ENCODE peak calls at places on chromosome 1, in eight cellular contexts. B is cardiac muscle cell; N is HCT116; F is pancreas; Z is thoracic aorta; Y is CD8-positive, alpha-beta memory T cell; P is mucosa of descending colon; I is endodermal cell. L is an unnamed sample.
A peak's percentile ranks its signal among the peaks of the same experiment; 100 is the strongest.

GRCh38 chr1:40435876-40436275 is 14.4 kb upstream of the ZFP69B start:
- DNase-seq in P (no peak), N (no peak), B (peak; percentile 33), I (no peak), F (no peak), Y (no peak), Z (no peak), L (no peak)

GRCh38 chr1:46173361-46173856 is 1.5 kb upstream of the TSPAN1 start:
- DNase-seq in N (no peak), B (no peak), Y (no peak), P (no peak), F (peak; percentile 15), Z (no peak), I (peak; percentile 59), L (no peak)

GRCh38 chr1:76501576-76502219 is 365.6 kb upstream of the ST6GALNAC5 start:
- DNase-seq in I (peak; percentile 58), P (no peak), B (no peak), Z (no peak), Y (no peak), F (no peak), N (no peak), L (no peak)

GRCh38 chr1:87951852-87952251 is 623.2 kb downstream of the LMO4 start:
- DNase-seq in Z (no peak), P (no peak), Y (no peak), I (no peak), F (no peak), B (no peak), N (no peak), L (no peak)

GRCh38 chr1:225746361-225747179 is 31.1 kb upstream of the SRP9 start:
- DNase-seq in Y (no peak), P (peak; percentile 70), I (peak; percentile 98), N (peak; percentile 51), F (peak; percentile 77), B (peak; percentile 92), Z (peak; percentile 39), L (peak; percentile 67)

GRCh38 chr1:230232352-230232751 is 165.3 kb downstream of the GALNT2 start:
- DNase-seq in F (no peak), Y (no peak), B (peak; percentile 54), P (no peak), N (no peak), I (peak; percentile 73), Z (no peak), L (no peak)

GRCh38 chr1:9315411-9316079 is 22.9 kb downstream of the SPSB1 start:
- DNase-seq in B (peak; percentile 18), N (no peak), P (peak; percentile 31), Y (no peak), Z (no peak), I (no peak), F (no peak), L (no peak)

GRCh38 chr1:245156736-245157505 is 2.1 kb downstream of the KIF26B start:
- DNase-seq in I (peak; percentile 76), P (no peak), Y (no peak), B (peak; percentile 53), Z (no peak), F (no peak), N (no peak), L (no peak)

GRCh38 chr1:40818264-40818961 is 34.8 kb downstream of the KCNQ4 start:
- DNase-seq in I (peak; percentile 98), N (no peak), Z (no peak), F (peak; percentile 70), B (peak; percentile 50), P (peak; percentile 89), Y (peak; percentile 87), L (peak; percentile 41)

GRCh38 chr1:117105003-117105402 is 16.5 kb downstream of the TRIM45 start:
- DNase-seq in N (no peak), Y (no peak), P (no peak), Z (no peak), F (no peak), B (no peak), I (no peak), L (no peak)

GRCh38 chr1:2868571-2868970 is 67.1 kb upstream of the TTC34 start:
- DNase-seq in B (no peak), Y (no peak), N (no peak), I (no peak), F (no peak), P (no peak), Z (no peak), L (no peak)

GRCh38 chr1:165057956-165058355 is 298.6 kb downstream of the LMX1A start:
- DNase-seq in B (no peak), F (no peak), Y (no peak), Z (no peak), I (no peak), N (no peak), P (no peak), L (no peak)

GRCh38 chr1:98325646-98326441 is 335.7 kb upstream of the SNX7 start:
- DNase-seq in P (peak; percentile 34), Z (peak; percentile 90), F (peak; percentile 58), N (peak; percentile 57), Y (no peak), B (peak; percentile 92), I (no peak), L (peak; percentile 34)

GRCh38 chr1:163170331-163170730 is 32.4 kb downstream of the RGS5 start:
- DNase-seq in N (no peak), F (no peak), Z (no peak), Y (no peak), I (no peak), B (peak; percentile 61), P (no peak), L (no peak)

GRCh38 chr1:54581621-54582035 is 33.6 kb downstream of the ACOT11 start:
- DNase-seq in B (peak; percentile 92), P (peak; percentile 91), Z (peak; percentile 90), I (peak; percentile 66), Y (no peak), F (peak; percentile 91), N (peak; percentile 29), L (peak; percentile 96)

GRCh38 chr1:47683402-47683801 is 245.6 kb downstream of the FOXD2 start:
- DNase-seq in P (no peak), B (no peak), I (no peak), Y (no peak), Z (no peak), N (no peak), F (no peak), L (no peak)
- H3K4me1 ChIP-seq in P (no peaks in the 10 kb centered on the region), B (peaks cover 18% of the 10 kb centered on the region), I (peaks cover 16% of the 10 kb centered on the region), Y (no peaks in the 10 kb centered on the region), Z (peaks cover 45% of the 10 kb centered on the region), N (no peaks in the 10 kb centered on the region), F (no peaks in the 10 kb centered on the region), L (no peaks in the 10 kb centered on the region)

GRCh38 chr1:111851552-111851951 is 95.9 kb downstream of the DDX20 start:
- DNase-seq in P (no peak), N (no peak), Z (no peak), I (peak; percentile 67), F (no peak), Y (no peak), B (no peak), L (no peak)

GRCh38 chr1:111857251-111857651 is 101.5 kb downstream of the DDX20 start:
- DNase-seq in B (no peak), Y (no peak), I (no peak), N (no peak), F (no peak), P (no peak), Z (no peak), L (no peak)

GRCh38 chr1:111852216-111852615 is 96.5 kb downstream of the DDX20 start:
- DNase-seq in I (no peak), Z (no peak), N (no peak), P (no peak), Y (no peak), F (no peak), B (no peak), L (no peak)

GRCh38 chr1:111855260-111855659 is 99.6 kb downstream of the DDX20 start:
- DNase-seq in Y (no peak), N (no peak), F (no peak), P (no peak), I (peak; percentile 73), B (no peak), Z (no peak), L (no peak)

DNA sequence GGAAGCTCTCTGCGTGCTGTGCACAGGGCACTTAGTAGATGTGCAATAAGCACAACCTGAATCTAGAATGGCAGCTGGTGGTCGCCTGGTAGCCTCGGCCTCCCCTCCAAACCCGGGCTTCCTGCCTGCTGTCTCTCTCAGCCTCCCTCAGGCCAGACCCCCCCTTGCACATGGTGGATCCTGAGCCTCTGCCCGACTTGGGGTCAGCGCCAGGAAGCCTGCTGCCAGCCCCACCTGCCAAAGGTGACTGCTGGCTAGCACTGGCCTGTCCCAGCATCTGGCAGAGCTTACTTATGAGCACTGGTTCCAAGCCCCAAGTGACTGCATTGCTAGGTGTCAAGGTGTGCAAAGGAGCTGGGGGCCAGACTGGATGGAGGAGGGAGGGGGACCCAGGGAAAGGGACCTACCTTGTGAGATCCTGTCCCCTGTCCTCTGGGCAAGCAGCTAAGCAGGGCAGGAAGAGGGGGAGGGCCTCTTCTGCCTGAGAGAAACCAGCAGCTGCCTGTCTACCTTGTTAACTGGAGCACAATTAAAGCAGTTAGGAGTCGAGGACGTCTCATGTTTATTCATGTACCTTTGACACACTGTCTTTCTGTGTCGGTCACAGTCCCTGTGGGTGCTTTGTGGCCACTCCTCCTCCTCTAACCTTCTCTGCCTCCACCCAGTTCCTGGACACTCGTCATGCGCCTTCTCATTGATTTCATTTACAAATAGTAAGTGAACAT is 100.9 kb downstream of the DDX20 start:
- DNase-seq in F (no peak), N (no peak), Y (no peak), B (no peak), Z (no peak), I (peak; percentile 68), P (no peak), L (no peak)
- H3K4me3 ChIP-seq in F (no peak overlapping the region), N (no peak overlapping the region), Y (no peak overlapping the region), B (no peak overlapping the region), Z (no peak overlapping the region), I (no peak overlapping the region), P (no peak overlapping the region), L (no peak overlapping the region)

GRCh38 chr1:6965914-6966241 is 180.6 kb downstream of the CAMTA1 start:
- DNase-seq in N (no peak), F (no peak), Y (no peak), P (no peak), I (no peak), B (no peak), Z (no peak), L (no peak)
- H3K4me1 ChIP-seq in N (peaks cover 41% of the 10 kb centered on the region), F (no peaks in the 10 kb centered on the region), Y (peaks cover 24% of the 10 kb centered on the region), P (peaks cover 17% of the 10 kb centered on the region), I (no peaks in the 10 kb centered on the region), B (peaks cover 19% of the 10 kb centered on the region), Z (no peaks in the 10 kb centered on the region), L (no peaks in the 10 kb centered on the region)

GRCh38 chr1:167633258-167633944 is 3.4 kb downstream of the RCSD1 start:
- DNase-seq in I (no peak), Y (no peak), P (no peak), B (no peak), N (no peak), F (no peak), Z (no peak), L (no peak)

GRCh38 chr1:167630568-167631385 is 745 bp downstream of the RCSD1 start:
- DNase-seq in Z (no peak), Y (no peak), F (no peak), B (no peak), P (no peak), N (no peak), I (peak; percentile 41), L (no peak)

GRCh38 chr1:167631386-167631941 is 1.4 kb downstream of the RCSD1 start:
- DNase-seq in I (peak; percentile 36), B (no peak), F (no peak), Y (no peak), Z (no peak), N (no peak), P (no peak), L (no peak)

GRCh38 chr1:167629681-167630567 is at the start of gene RCSD1:
- DNase-seq in I (peak; percentile 73), N (no peak), B (no peak), P (peak; percentile 64), F (peak; percentile 69), Z (no peak), Y (peak; percentile 54), L (no peak)

GRCh38 chr1:167631987-167632680 is 2.1 kb downstream of the RCSD1 start:
- DNase-seq in N (no peak), F (no peak), P (no peak), I (peak; percentile 40), Y (no peak), B (peak; percentile 66), Z (no peak), L (no peak)
- H3K4me3 ChIP-seq in N (no peak overlapping the region), F (no peak overlapping the region), P (no peak overlapping the region), I (no peak overlapping the region), Y (peak overlapping the region; percentile 77), B (peak overlapping the region; percentile 92), Z (peak overlapping the region; percentile 19), L (peak overlapping the region; percentile 65)

L was measured in breast epithelium.